ENCODE peak calls at places on chromosome 10, in six cellular contexts. C is stomach, A is sigmoid colon, O is keratinocyte, I is HCT116, U is left ventricle myocardium inferior. K is an unnamed sample. For H3K4me1, the result is how much of the 10 kb centered on the place peaks cover.

GRCh38 chr10:7117806-7118674 is 292.8 kb downstream of the SFMBT2 start:
- DNase-seq in C (no peak), A (no peak), O (no peak), I (no peak), U (no peak), K (no peak)

GRCh38 chr10:103808784-103809183 is 46.6 kb downstream of the SH3PXD2A start:
- DNase-seq in C (no peak), A (peak), O (no peak), I (no peak), U (no peak), K (no peak)

GRCh38 chr10:91975438-91975837 is 51.9 kb downstream of the BTAF1 start:
- DNase-seq in C (no peak), A (no peak), O (peak), I (no peak), U (no peak), K (no peak)

GRCh38 chr10:88088441-88089340 is 225.3 kb downstream of the PTEN start:
- DNase-seq in C (no peak), A (no peak), O (no peak), I (no peak), U (no peak), K (no peak)

GRCh38 chr10:79244841-79245504 is 102.3 kb upstream of the PPIF start:
- DNase-seq in C (no peak), A (no peak), O (no peak), I (no peak), U (no peak), K (no peak)

GRCh38 chr10:124378817-124379510 is 39.8 kb downstream of the OAT start:
- DNase-seq in C (no peak), A (peak), O (peak), I (peak), U (no peak), K (no peak)

GRCh38 chr10:12534824-12535223 is 185.5 kb downstream of the CAMK1D start:
- DNase-seq in C (no peak), A (no peak), O (no peak), I (no peak), U (no peak), K (no peak)

GRCh38 chr10:33791295-33791694 is 456.8 kb upstream of the NRP1 start:
- DNase-seq in C (no peak), A (no peak), O (no peak), I (no peak), U (no peak), K (no peak)

GRCh38 chr10:52437205-52437646 is 123.1 kb downstream of the DKK1 start:
- DNase-seq in C (no peak), A (no peak), O (no peak), I (no peak), U (no peak), K (no peak)

GRCh38 chr10:113916053-113916452 is 61.6 kb downstream of the NHLRC2 start:
- DNase-seq in C (no peak), A (no peak), O (no peak), I (no peak), U (no peak), K (no peak)

GRCh38 chr10:123270806-123271205 is 116.6 kb downstream of the BUB3 start:
- DNase-seq in C (no peak), A (no peak), O (no peak), I (no peak), U (no peak), K (no peak)

GRCh38 chr10:99451981-99452380 is 21.6 kb upstream of the GOT1 start:
- DNase-seq in C (no peak), A (no peak), O (no peak), I (no peak), U (no peak), K (no peak)

DNA sequence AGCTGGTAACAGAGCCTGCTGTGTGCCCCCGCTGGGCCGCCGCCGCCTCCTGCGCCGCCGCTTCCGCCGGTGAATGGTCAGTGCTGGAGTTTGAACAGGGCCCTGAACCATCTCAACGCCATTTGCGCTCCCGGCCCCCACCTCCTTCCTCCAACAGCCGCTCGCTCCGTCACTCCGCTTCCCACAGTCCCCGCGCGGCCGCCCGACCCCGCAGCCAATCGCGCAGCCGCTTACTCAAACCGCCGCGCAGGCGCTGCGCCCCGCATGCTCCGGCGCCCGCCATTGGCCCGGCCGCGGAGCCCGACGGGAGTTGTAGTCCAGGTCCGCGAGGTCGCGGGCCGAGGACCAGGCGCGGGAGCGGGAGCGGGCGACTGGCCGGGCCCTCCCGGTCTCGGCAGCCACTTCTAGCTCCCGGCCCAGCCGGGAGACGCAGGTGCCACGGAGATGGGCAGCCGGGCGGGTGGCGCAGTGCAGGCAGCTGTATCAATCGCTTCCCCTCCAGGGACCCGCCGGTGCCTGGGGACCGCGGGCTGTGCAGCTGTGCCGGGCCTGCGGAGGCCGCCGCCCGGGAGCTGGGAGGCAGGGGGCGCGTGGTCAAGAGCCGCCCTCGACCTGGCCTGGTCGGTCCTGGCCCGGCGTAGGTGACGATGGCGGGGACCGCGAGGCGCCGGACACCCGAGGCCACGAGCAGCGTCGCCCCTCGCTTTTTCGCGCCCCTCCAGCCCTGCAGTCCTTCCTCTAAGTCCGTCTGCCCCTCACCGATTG is at the start of gene WAPL:
- DNase-seq in C (peak), A (peak), O (peak), I (peak), U (peak), K (peak)
- H3K4me1 ChIP-seq in C (under half), A (half or more), O (under half), I (under half), U (half or more), K (under half)

DNA sequence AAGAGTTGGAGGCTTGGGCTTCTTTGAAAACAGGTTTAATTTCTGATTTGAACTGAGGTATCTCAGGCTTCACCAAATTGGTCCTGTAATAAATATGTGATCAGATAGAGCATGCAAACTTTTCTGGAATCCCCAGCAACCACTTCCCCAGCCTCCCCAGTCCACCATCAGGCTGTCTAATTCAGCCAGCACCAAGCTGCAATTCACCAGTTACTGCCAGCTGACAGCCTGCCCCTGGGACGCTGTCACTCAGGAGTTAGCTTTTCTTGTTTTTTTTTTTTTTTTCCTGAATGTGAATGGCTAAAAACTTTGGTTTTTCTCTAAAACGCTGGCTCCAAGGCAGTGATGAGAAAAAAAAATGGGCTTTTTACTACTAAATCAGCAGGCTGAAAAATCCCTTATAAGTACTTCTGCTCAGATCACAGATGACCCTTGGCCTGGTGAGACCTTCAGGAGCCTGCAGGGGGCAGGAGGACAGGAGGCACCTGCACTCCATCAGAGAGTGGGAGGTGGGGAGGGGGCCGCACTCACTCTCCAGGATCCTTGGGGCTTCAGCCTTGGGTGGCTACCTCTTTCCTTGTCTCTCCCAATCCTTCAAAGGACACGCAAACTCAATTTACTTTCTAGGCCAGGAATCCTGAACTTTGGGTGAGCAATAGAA is 349.4 kb downstream of the GATA3 start:
- DNase-seq in C (no peak), A (no peak), O (no peak), I (no peak), U (no peak), K (no peak)
- TF ChIP-seq CTCF in C (no peak), A (no peak), O (peak), I (no peak), U (no peak), K (no peak)

GRCh38 chr10:26699631-26700030 is 2.1 kb downstream of the PDSS1 start:
- DNase-seq in C (no peak), A (no peak), O (no peak), I (no peak), U (no peak), K (no peak)

GRCh38 chr10:26696786-26697162 is 727 bp upstream of the PDSS1 start:
- DNase-seq in C (no peak), A (no peak), O (peak), I (peak), U (no peak), K (no peak)

GRCh38 chr10:26697922-26698608 is 564 bp downstream of the PDSS1 start:
- DNase-seq in C (no peak), A (no peak), O (no peak), I (no peak), U (no peak), K (no peak)

GRCh38 chr10:26697163-26697921 is at the start of gene PDSS1:
- DNase-seq in C (peak), A (peak), O (no peak), I (peak), U (peak), K (peak)

DNA sequence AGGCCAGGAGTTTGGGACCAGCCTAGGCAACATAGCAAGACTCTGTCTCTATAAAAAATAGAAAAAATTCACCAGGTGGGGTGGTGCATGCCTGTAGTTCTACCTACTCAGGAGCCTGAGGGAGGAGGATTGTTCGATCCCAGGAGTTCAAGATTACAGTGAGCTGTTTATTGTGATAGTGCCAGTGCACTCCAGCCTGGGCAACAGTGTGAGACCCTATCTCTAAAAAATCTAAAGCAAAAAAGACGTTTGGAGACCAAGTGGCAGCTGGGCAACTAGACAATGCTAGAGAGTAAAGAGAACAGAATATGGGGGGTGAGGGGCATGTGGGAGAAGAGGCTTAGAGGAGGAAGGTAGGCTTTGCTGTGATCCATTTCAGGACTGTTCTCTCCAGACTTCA is 1.4 kb downstream of the PDSS1 start:
- DNase-seq in C (no peak), A (no peak), O (no peak), I (no peak), U (no peak), K (no peak)
- H3K27ac ChIP-seq in C (no peak), A (no peak), O (no peak), I (no peak), U (no peak), K (no peak)

GRCh38 chr10:14658331-14659122 is 116.2 kb downstream of the FAM107B start:
- DNase-seq in C (no peak), A (no peak), O (peak), I (peak), U (no peak), K (no peak)
- H3K4me1 ChIP-seq in C (under half), A (under half), O (under half), I (under half), U (under half), K (under half)

GRCh38 chr10:5582736-5583135 is 58.0 kb downstream of the CALML3 start:
- DNase-seq in C (no peak), A (no peak), O (no peak), I (peak), U (no peak), K (no peak)
- TF ChIP-seq CTCF in C (no peak), A (no peak), O (no peak), I (no peak), U (no peak), K (no peak)

GRCh38 chr10:30207485-30208052 is 141.5 kb downstream of the MTPAP start:
- DNase-seq in C (no peak), A (no peak), O (no peak), I (no peak), U (no peak), K (no peak)
- H3K27ac ChIP-seq in C (no peak), A (no peak), O (no peak), I (no peak), U (no peak), K (no peak)

DNA sequence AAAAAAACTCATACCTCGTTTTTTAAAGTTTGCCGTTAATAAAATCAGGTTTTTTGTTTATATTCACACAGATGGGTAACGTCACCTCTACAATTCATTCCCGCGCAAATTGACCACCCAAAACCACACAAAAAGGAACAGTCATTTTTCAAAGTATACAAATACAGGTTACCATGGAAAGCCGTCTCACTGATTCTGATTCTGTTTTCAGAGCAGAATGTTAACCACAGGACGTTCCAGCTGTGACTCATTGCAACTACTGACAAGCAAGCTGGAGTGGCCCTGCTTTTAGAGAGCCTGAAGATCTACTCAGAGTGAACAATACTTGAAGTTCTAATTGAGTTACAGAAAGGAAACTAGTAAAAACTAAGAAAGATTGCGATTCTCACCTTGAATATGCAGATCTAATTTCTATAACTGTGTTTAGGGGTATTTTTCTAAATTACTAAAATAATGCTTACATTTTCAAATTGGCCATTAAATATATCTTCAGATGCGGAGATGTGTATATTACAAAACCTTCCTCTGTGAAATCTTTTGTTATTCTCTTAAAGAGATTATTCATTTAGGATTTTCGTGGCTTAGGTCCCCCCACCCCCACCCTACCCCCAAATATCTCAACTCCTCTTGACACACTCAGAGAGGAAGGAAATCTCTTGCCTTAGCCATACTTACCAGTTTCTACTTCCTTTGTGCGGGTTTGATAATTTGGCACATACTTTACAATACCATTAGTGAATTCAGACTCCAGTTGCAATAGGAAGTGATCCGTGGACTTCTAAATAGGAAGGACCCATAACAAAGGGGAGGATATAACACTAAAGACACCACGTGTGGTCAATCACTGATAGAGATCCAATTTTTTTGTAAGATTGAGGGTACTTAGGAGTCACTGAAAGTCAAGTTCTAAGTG is 106.0 kb downstream of the CUBN start:
- DNase-seq in C (peak), A (peak), O (peak), I (peak), U (no peak), K (no peak)
- H3K4me1 ChIP-seq in C (under half), A (under half), O (under half), I (under half), U (half or more), K (under half)

DNA sequence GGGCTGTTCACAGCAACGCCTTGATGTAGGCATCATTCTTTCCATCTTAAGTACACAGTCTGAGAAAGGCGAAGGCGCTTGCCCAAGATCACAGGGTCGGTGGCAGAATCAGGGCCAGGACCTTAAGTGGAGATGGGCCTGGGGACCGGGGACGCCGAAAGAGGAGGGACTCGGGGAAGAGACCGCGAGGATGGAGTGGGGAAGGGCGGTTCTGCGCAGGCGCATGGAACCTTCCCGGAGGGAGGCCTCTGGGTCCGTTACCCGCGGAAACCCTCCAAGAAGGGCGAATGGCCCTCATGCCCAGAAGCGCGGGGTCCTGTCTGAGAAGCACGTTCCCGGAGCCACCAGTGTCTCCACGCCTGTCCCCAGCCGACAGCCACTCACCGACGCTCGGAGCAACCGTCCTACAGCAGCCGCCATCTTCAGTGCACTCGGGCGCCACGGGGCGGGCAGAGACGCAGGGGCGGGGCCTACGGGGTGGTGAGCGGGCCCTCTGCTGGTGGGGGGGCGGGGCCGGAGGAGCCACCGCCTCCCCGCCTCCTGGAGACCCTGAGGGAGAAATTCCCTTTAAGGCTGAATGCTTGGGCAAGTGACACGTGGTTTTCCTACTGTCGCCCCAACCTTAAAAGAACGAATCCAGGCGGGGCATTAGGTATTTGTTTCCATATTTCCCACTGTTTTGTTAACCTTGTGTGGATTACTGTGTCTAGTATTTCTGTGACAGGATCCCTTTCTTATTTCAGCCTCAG is at the start of gene PRDX3:
- DNase-seq in C (peak), A (peak), O (peak), I (peak), U (peak), K (peak)
- TF ChIP-seq CTCF in C (no peak), A (no peak), O (peak), I (no peak), U (peak), K (no peak)

GRCh38 chr10:5940807-5941218 is 36.5 kb downstream of the IL15RA start:
- DNase-seq in C (no peak), A (no peak), O (no peak), I (no peak), U (no peak), K (no peak)
- H3K27ac ChIP-seq in C (no peak), A (no peak), O (no peak), I (no peak), U (peak), K (no peak)